ENCODE peak calls at places on chromosomes 11 and 22, in eight cellular contexts. N, U, O, G, F, T, Q and L are unnamed samples.

GRCh38 chr11:15660496-15660895 is 545.8 kb downstream of the INSC start:
- DNase-seq in O (no peak), U (no peak), T (no peak), F (no peak), N (no peak), G (no peak), Q (no peak), L (no peak)

GRCh38 chr11:33988586-33989370 is 62.8 kb upstream of the CAPRIN1 start:
- DNase-seq in Q (no peak), F (no peak), N (no peak), T (no peak), G (no peak), U (no peak), O (no peak), L (no peak)

GRCh38 chr22:42317691-42318547 is 47.5 kb upstream of the TCF20 start:
- DNase-seq in T (no peak), O (no peak), Q (no peak), G (no peak), U (peak; percentile 78), F (no peak), N (no peak), L (no peak)

GRCh38 chr11:77525455-77526091 is 51.7 kb upstream of the PAK1 start:
- DNase-seq in N (no peak), U (no peak), F (no peak), T (peak; percentile 9), G (no peak), O (no peak), Q (no peak), L (no peak)

GRCh38 chr11:68053117-68053516 is 14.3 kb downstream of the TCIRG1 start:
- DNase-seq in G (no peak), T (no peak), F (no peak), U (peak; percentile 54), O (no peak), N (no peak), Q (no peak), L (peak; percentile 41)

GRCh38 chr22:32024791-32025190 is 18.3 kb upstream of the SLC5A1 start:
- DNase-seq in G (no peak), Q (no peak), O (no peak), U (no peak), N (no peak), T (peak; percentile 5), F (peak; percentile 6), L (no peak)

GRCh38 chr22:25362883-25363240 is 143.4 kb downstream of the CRYBB2 start:
- DNase-seq in N (no peak), F (no peak), O (peak; percentile 16), T (no peak), G (no peak), U (peak; percentile 31), Q (no peak), L (peak; percentile 13)

GRCh38 chr22:46828323-46829139 is 66.1 kb downstream of the TBC1D22A start:
- DNase-seq in Q (no peak), N (no peak), U (no peak), T (no peak), G (no peak), O (no peak), F (no peak), L (no peak)

GRCh38 chr11:13183094-13183825 is 94.3 kb upstream of the BMAL1 start:
- DNase-seq in F (peak; percentile 28), G (peak; percentile 48), T (peak; percentile 79), O (peak; percentile 59), N (no peak), Q (peak; percentile 47), U (no peak), L (peak; percentile 75)

GRCh38 chr11:1852885-1853284 is at the start of gene LSP1:
- DNase-seq in U (peak; percentile 80), T (no peak), N (peak; percentile 52), Q (no peak), O (no peak), F (no peak), G (no peak), L (no peak)

GRCh38 chr22:36395922-36396321 is 8.2 kb upstream of the MYH9 start:
- DNase-seq in G (peak; percentile 54), N (no peak), T (peak; percentile 74), O (no peak), U (no peak), Q (no peak), F (peak; percentile 73), L (peak; percentile 65)

GRCh38 chr22:36397081-36397766 is 9.5 kb upstream of the MYH9 start:
- DNase-seq in T (peak; percentile 81), G (peak; percentile 47), N (no peak), O (no peak), U (peak; percentile 68), F (peak; percentile 72), Q (no peak), L (peak; percentile 75)

GRCh38 chr22:36397767-36398093 is 10.0 kb upstream of the MYH9 start:
- DNase-seq in Q (no peak), N (no peak), O (no peak), U (no peak), T (no peak), F (no peak), G (no peak), L (no peak)

GRCh38 chr22:36399473-36399780 is 11.7 kb upstream of the MYH9 start:
- DNase-seq in G (no peak), Q (no peak), U (no peak), O (no peak), F (no peak), N (no peak), T (no peak), L (no peak)

GRCh38 chr22:36398602-36399472 is 11.1 kb upstream of the MYH9 start:
- DNase-seq in Q (peak; percentile 75), F (peak; percentile 84), O (no peak), T (peak; percentile 72), U (no peak), N (no peak), G (no peak), L (peak; percentile 71)
- H3K4me3 ChIP-seq in Q (no peak overlapping the region), F (no peak overlapping the region), O (no peak overlapping the region), T (no peak overlapping the region), U (no peak overlapping the region), N (no peak overlapping the region), G (no peak overlapping the region), L (no peak overlapping the region)

GRCh38 chr11:60739114-60739513 is 14.6 kb downstream of the MS4A18 start:
- DNase-seq in O (no peak), T (no peak), Q (no peak), G (no peak), U (no peak), F (no peak), N (no peak), L (no peak)

GRCh38 chr11:60740573-60740972 is 16.1 kb downstream of the MS4A18 start:
- DNase-seq in U (no peak), F (no peak), Q (no peak), T (no peak), N (no peak), O (no peak), G (no peak), L (no peak)

GRCh38 chr11:60747359-60747873 is 9.3 kb upstream of the MS4A15 start:
- DNase-seq in O (no peak), T (no peak), G (no peak), N (no peak), Q (no peak), U (no peak), F (no peak), L (no peak)

GRCh38 chr11:60744114-60744513 is 12.6 kb upstream of the MS4A15 start:
- DNase-seq in U (no peak), F (no peak), G (no peak), Q (no peak), N (peak; percentile 7), T (no peak), O (no peak), L (no peak)

DNA sequence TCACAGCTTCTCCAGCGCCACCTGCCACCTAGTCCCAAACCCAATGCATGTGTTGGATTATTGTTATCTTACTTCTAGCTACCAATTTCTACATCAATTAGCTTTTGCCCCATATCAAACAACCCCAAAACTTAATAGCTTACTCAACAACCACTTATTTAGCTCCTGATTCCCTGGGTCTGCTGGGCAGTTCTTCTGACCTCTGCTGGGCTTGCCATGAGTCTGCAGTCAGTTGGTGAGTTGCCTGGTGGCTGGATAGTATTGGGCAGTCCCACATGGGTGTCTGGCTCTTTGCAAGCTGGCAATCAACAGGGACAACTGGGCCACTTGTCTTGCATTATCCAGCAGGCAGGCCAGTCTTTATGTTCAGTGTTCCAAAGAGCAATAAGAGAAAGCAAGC is 13.6 kb upstream of the MS4A15 start:
- DNase-seq in G (no peak), U (no peak), Q (no peak), T (no peak), F (no peak), O (no peak), N (no peak), L (peak; percentile 1)
- TF ChIP-seq CTCF in G (no peak), U (no peak), Q (no peak), T (no peak), F (no peak), O (no peak), N (no peak), L (no peak)

DNA sequence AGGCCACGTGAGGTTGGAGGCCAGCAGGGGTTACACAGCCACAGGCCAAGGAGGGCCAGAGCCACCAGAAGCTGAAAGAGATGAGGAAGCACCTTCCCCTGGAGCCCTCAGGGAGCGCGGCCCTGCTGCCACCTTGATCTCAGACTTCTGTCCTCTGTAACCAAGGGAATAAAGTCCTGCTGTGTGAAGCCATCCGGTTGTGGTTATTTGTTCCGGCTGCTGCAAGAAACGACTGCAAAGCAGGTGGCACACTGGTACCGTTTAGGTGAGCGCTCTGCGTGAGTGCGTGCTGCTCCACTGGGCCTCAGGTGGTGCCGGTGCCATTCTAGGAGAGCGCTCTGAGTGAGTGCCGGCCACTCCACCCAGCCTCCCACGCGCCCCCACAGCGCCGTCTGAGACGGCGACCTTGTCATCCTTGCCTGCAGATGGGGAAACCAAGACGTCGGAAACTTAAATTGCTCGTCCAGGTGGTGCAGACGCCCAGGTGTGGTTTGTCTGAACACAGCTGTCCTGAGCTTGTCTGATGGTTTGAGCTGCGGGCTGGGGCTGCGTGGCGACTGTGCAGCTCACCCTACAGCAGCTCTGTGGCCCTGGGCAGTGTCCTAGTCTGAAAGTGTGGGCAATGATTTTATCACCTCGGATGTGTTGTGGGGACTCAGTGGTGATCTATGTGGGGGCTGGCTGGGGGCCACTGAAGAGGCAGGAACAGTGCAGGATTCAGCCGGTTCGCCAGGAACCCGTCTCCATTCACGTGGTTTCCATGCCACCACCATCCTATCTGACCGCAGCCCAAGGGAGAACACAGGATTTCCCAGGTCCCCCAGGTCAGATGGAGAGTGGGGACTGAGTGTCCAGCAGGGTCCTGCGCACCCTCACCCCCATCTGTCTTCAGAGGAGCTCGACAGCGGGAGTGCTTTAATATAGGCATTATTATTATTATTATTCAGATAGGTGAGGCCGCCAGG is 4.6 kb upstream of the MRGPRG start:
- DNase-seq in O (no peak), Q (no peak), U (no peak), F (no peak), N (no peak), T (no peak), G (no peak), L (no peak)
- H3K4me3 ChIP-seq in O (no peak overlapping the region), Q (no peak overlapping the region), U (no peak overlapping the region), F (no peak overlapping the region), N (no peak overlapping the region), T (no peak overlapping the region), G (no peak overlapping the region), L (no peak overlapping the region)

DNA sequence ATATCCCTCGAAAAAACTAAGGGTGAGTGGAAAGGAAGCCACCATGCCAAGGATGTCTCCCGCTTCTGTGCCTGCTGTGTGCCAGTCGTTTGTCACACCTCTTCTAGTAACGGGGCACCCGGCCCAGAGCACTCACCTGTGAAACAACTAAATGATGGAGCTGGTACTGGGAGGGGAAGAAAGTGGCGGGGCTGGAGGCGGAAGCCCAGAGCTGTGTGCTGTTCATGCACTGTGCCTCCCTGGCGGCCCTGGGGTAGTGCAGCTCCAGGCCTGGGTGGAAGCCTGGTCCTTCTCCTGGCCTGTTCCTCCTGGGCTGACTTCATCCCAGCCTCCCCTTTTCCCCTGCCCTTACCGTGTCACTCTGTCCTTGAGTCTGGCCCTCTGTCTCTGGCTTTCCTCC is 130.2 kb downstream of the CEP164 start:
- DNase-seq in F (no peak), T (no peak), Q (no peak), N (peak; percentile 46), U (peak; percentile 58), O (no peak), G (no peak), L (no peak)
- TF ChIP-seq CTCF in F (no peak), T (no peak), Q (no peak), N (no peak), U (no peak), O (no peak), G (no peak), L (no peak)